ENCODE peak calls at places on chromosomes 1 and 21, in ten cellular contexts. E is PC-3, I is dorsolateral prefrontal cortex, Z is fibroblast of lung, N is keratinocyte, O is suprapubic skin, H is spleen, L is DND-41, J is left ventricle myocardium inferior, B is right lobe of liver. P is an unnamed sample. For H3K27me3, the result is how much of the 10 kb centered on the place peaks cover.

GRCh38 chr1:150997126-150997872 is 9.4 kb downstream of the MINDY1 start:
- DNase-seq in N (no peak), H (no peak), O (no peak), J (no peak), B (no peak), E (no peak), L (no peak), Z (no peak), I (no peak), P (no peak)

GRCh38 chr1:198178615-198179014 is 21.8 kb downstream of the NEK7 start:
- DNase-seq in I (no peak), B (no peak), Z (no peak), J (no peak), L (no peak), E (no peak), O (no peak), N (no peak), H (no peak), P (no peak)

GRCh38 chr1:4091996-4092395 is 191.9 kb upstream of the C1orf174 start:
- DNase-seq in L (no peak), N (no peak), B (no peak), J (no peak), Z (no peak), H (peak), E (no peak), O (peak), I (no peak), P (no peak)

GRCh38 chr1:244887281-244887680 is 22.9 kb upstream of the HNRNPU start:
- DNase-seq in O (no peak), I (no peak), B (no peak), H (no peak), L (no peak), N (no peak), Z (no peak), J (no peak), E (peak), P (no peak)

GRCh38 chr1:2956571-2956970 is 64.7 kb upstream of the ACTRT2 start:
- DNase-seq in B (no peak), N (no peak), Z (no peak), J (no peak), H (no peak), L (no peak), O (no peak), E (no peak), I (no peak), P (no peak)

GRCh38 chr1:222106369-222106768 is 364.5 kb upstream of the DUSP10 start:
- DNase-seq in L (no peak), Z (no peak), H (no peak), N (no peak), O (no peak), E (no peak), I (no peak), J (no peak), B (no peak), P (no peak)

GRCh38 chr1:203038217-203038741 is 12.0 kb downstream of the PPFIA4 start:
- DNase-seq in E (peak), B (no peak), Z (peak), I (peak), N (peak), H (no peak), L (no peak), O (peak), J (peak), P (no peak)

GRCh38 chr21:46634966-46635323 is 529 bp upstream of the PRMT2 start:
- DNase-seq in B (peak), E (peak), H (no peak), N (no peak), J (no peak), Z (peak), L (peak), O (no peak), I (peak), P (no peak)

GRCh38 chr1:70044832-70045231 is 160.5 kb downstream of the LRRC40 start:
- DNase-seq in H (no peak), N (peak), Z (peak), J (no peak), E (peak), B (no peak), O (no peak), I (no peak), L (no peak), P (no peak)

GRCh38 chr1:248828845-248829244 is 3.1 kb upstream of the SH3BP5L start:
- DNase-seq in N (no peak), O (no peak), E (peak), B (no peak), I (no peak), J (no peak), Z (peak), L (no peak), H (no peak), P (no peak)

GRCh38 chr21:25025596-25025995 is 581.7 kb downstream of the MRPL39 start:
- DNase-seq in N (no peak), E (no peak), I (no peak), L (no peak), B (no peak), O (no peak), Z (no peak), H (no peak), J (no peak), P (no peak)

GRCh38 chr1:30511563-30512252 is 211.7 kb downstream of the MATN1 start:
- DNase-seq in H (peak), B (no peak), O (peak), N (peak), L (no peak), J (no peak), E (peak), I (no peak), Z (no peak), P (no peak)

GRCh38 chr1:26224606-26225005 is 9.4 kb upstream of the CEP85 start:
- DNase-seq in J (no peak), I (no peak), L (no peak), O (no peak), B (no peak), H (no peak), Z (no peak), N (no peak), E (no peak), P (no peak)
- H3K27me3 ChIP-seq in J (under half), I (under half), L (under half), O (under half), B (under half), H (under half), Z (under half), N (under half), E (under half), P (under half)

DNA sequence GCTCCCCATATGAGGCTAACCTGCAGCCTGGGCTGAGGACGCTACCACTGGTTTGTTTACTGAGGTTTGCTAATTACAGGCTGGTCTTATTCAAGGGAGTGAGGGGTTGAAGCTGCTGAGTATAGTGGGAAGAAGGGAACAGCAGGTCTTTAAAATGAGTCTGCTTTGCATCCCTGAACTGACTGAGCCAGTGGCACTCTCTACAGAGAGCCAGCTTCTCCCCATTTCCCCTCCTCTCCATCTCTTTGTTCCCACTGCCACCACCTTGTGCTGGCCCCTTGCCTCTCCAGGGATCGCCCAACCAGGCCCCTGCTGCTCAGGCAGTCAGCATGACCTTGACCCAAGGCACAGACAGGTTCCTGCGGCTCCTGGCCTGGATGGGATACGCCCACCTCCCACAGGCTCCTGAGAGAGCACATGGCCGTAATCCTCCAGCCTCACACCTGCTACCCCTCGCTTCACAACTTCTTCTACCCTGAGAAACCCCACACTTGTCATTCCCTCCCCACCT is 45.0 kb downstream of the IER5 start:
- DNase-seq in J (no peak), H (no peak), B (no peak), I (no peak), O (no peak), L (no peak), E (no peak), Z (no peak), N (no peak), P (no peak)
- TF ChIP-seq CTCF in J (no peak), H (no peak), B (no peak), I (no peak), O (no peak), L (no peak), E (no peak), Z (no peak), N (no peak), P (no peak)

GRCh38 chr1:180239145-180240096 is 9.4 kb downstream of the LHX4 start:
- DNase-seq in J (no peak), O (no peak), E (no peak), N (no peak), H (no peak), B (no peak), L (no peak), I (no peak), Z (no peak), P (no peak)
- H3K27ac ChIP-seq in J (no peak), O (no peak), E (no peak), N (no peak), H (no peak), B (no peak), L (no peak), I (no peak), Z (no peak), P (no peak)

GRCh38 chr1:47437518-47438320 is at the start of gene FOXD2:
- DNase-seq in B (peak), I (peak), N (no peak), Z (peak), E (peak), J (peak), H (peak), L (peak), O (peak), P (peak)
- H3K27me3 ChIP-seq in B (under half), I (half or more), N (half or more), Z (under half), E (under half), J (half or more), H (half or more), L (under half), O (half or more), P (half or more)

DNA sequence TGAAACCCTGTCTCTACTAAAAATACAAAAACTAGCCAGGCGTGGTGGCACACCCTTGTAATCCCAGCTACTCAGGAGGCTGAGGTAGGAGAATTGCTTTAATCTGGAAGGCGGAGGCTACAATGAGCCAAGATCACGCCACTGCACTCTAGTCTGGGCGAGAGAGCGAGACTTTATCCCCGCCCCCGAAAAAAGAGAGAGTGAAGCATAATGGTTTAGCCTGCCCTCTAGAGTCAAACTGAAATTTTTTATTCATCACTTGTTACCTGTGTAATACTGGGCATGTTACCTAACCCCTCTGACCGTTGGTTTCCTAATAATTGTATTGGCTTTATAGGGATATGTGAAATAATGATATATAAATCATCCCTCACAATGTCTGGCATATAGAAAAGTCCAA is 18.8 kb downstream of the GPR52 start:
- DNase-seq in E (no peak), I (no peak), Z (no peak), N (no peak), L (no peak), B (no peak), O (no peak), H (no peak), J (no peak), P (no peak)
- TF ChIP-seq CTCF in E (no peak), I (no peak), Z (no peak), N (no peak), L (no peak), B (no peak), O (no peak), H (no peak), J (no peak), P (no peak)

GRCh38 chr21:33313611-33314010 is 11.2 kb upstream of the IFNAR1 start:
- DNase-seq in L (no peak), E (no peak), J (no peak), O (no peak), H (no peak), B (no peak), I (no peak), N (no peak), Z (no peak), P (no peak)

GRCh38 chr21:33317226-33317625 is 7.5 kb upstream of the IFNAR1 start:
- DNase-seq in Z (peak), I (no peak), J (no peak), H (no peak), B (no peak), N (no peak), L (no peak), E (no peak), O (no peak), P (no peak)

GRCh38 chr21:33309778-33310177 is 15.0 kb upstream of the IFNAR1 start:
- DNase-seq in E (no peak), H (no peak), I (no peak), O (no peak), B (no peak), J (no peak), Z (no peak), L (peak), N (no peak), P (no peak)

GRCh38 chr21:33314096-33314495 is 10.7 kb upstream of the IFNAR1 start:
- DNase-seq in Z (no peak), N (no peak), J (no peak), I (no peak), L (no peak), H (no peak), E (no peak), B (no peak), O (no peak), P (no peak)

GRCh38 chr21:33313183-33313582 is 11.6 kb upstream of the IFNAR1 start:
- DNase-seq in H (no peak), J (no peak), L (no peak), O (no peak), B (no peak), Z (no peak), I (no peak), E (no peak), N (no peak), P (no peak)
- H3K27ac ChIP-seq in H (no peak), J (no peak), L (no peak), O (no peak), B (no peak), Z (no peak), I (no peak), E (no peak), N (no peak), P (no peak)

DNA sequence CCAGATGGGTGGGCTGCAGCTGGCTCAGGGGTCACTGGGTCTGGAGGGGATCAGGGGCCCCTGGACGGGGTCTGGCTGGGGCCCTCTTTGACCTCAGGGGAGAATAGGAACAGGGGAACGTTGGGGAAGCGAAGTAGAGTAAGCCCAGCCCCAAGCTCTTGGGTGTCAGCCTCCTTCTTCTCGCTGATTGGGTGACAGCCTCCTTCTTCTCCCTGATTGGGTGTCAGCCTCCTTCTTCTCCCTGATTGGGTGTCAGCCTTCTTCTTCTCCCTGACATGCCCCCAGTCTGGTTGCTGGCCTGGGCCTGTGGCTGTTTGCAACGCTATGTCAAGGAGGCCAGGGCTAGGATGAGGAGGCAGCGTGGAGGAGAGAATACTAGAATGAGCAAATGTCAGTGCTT is 76.7 kb upstream of the CASZ1 start:
- DNase-seq in B (no peak), L (no peak), J (no peak), Z (no peak), H (no peak), O (no peak), I (no peak), N (no peak), E (no peak), P (no peak)
- H3K27me3 ChIP-seq in B (under half), L (under half), J (half or more), Z (under half), H (under half), O (under half), I (under half), N (under half), E (under half), P (under half)

DNA sequence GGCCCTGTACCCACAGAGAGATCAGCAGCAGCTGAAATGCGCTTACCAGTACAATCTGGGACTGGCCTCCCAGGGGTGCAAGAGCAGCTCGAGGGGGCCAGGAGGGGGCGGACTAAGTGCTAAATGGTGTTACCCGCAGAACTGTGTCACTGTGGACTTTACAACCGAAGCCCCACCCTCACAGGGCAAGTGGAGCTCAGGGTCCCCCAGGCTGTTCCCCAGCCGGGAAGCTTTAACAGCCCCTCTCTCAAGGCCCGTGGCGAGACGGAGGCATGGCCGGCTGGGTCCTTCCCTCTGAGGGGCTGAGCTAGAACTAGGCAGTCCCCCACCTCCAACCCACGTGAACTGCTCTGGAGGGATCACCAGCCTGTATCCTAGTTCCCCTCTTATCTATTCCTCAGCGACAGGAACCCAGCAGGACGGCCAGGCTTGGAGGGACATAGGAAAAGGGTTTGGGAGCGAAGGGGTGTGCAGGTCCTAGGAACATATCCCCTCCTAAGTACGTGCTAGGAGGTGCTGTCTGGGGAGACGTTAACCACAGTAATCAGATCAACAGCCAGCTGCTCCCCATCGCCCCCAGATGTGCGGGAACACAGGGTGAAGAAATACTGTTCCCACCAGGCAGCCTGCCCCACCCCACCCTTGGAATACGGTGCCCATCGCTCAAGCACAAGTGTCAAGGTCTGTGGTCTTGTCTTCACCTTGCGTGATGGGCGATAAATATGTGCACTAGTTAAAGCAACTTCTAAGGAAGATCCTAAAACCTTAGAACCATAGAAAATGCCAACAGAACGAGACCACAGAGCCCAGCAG is 24.4 kb downstream of the ZBTB17 start:
- DNase-seq in B (no peak), O (no peak), E (no peak), Z (no peak), N (no peak), J (no peak), H (peak), L (no peak), I (no peak), P (no peak)
- TF ChIP-seq CTCF in B (no peak), O (no peak), E (no peak), Z (no peak), N (no peak), J (no peak), H (no peak), L (no peak), I (no peak), P (no peak)

P was measured in upper lobe of right lung.